ENCODE peak calls at places on chromosome 2, in four cellular contexts. G, V, X and E are unnamed samples.

GRCh38 chr2:64613276-64613675 is 40.4 kb downstream of the SERTAD2 start:
- DNase-seq in G (no peak), V (peak; percentile 14), X (no peak), E (no peak)

GRCh38 chr2:37387143-37387835 is 42.9 kb downstream of the QPCT start:
- DNase-seq in G (no peak), V (no peak), X (no peak), E (no peak)

GRCh38 chr2:239580199-239580527 is 179.3 kb upstream of the HDAC4 start:
- DNase-seq in G (no peak), V (no peak), X (no peak), E (no peak)

GRCh38 chr2:50951416-50951815 is 80.5 kb downstream of the NRXN1 start:
- DNase-seq in G (no peak), V (no peak), X (no peak), E (no peak)

GRCh38 chr2:5367321-5367720 is 324.9 kb upstream of the SOX11 start:
- DNase-seq in G (peak; percentile 75), V (no peak), X (no peak), E (no peak)

GRCh38 chr2:200380833-200381542 is 74.5 kb downstream of the SPATS2L start:
- DNase-seq in G (no peak), V (no peak), X (no peak), E (no peak)

GRCh38 chr2:217902281-217903141 is 100.3 kb downstream of the TNS1 start:
- DNase-seq in G (no peak), V (peak; percentile 95), X (peak; percentile 93), E (no peak)

GRCh38 chr2:72127401-72128058 is 20.1 kb downstream of the CYP26B1 start:
- DNase-seq in G (no peak), V (peak; percentile 69), X (peak; percentile 27), E (no peak)

GRCh38 chr2:28532399-28532798 is 36.5 kb downstream of the PLB1 start:
- DNase-seq in G (no peak), V (no peak), X (no peak), E (no peak)

GRCh38 chr2:157172866-157173578 is 84.5 kb upstream of the GALNT5 start:
- DNase-seq in G (no peak), V (no peak), X (no peak), E (no peak)

GRCh38 chr2:223049356-223049755 is 2.6 kb upstream of the KCNE4 start:
- DNase-seq in G (no peak), V (no peak), X (no peak), E (no peak)

GRCh38 chr2:21939961-21940360 is 816.2 kb downstream of the TDRD15 start:
- DNase-seq in G (no peak), V (no peak), X (no peak), E (no peak)

GRCh38 chr2:7986431-7986830 is 695.4 kb upstream of the ID2 start:
- DNase-seq in G (no peak), V (no peak), X (no peak), E (no peak)

GRCh38 chr2:85886585-85886984 is 2.2 kb downstream of the ST3GAL5 start:
- DNase-seq in G (no peak), V (no peak), X (peak; percentile 76), E (no peak)

GRCh38 chr2:79638410-79638809 is 125.6 kb downstream of the CTNNA2 start:
- DNase-seq in G (no peak), V (no peak), X (no peak), E (no peak)

GRCh38 chr2:238654479-238654878 is 193.4 kb upstream of the TWIST2 start:
- DNase-seq in G (no peak), V (peak; percentile 55), X (no peak), E (no peak)

GRCh38 chr2:108594982-108595464 is 60.8 kb downstream of the LIMS1 start:
- DNase-seq in G (no peak), V (no peak), X (no peak), E (no peak)

GRCh38 chr2:179429060-179429471 is 164.4 kb upstream of the SESTD1 start:
- DNase-seq in G (peak; percentile 15), V (no peak), X (no peak), E (no peak)

GRCh38 chr2:63056309-63057065 is 5.9 kb downstream of the OTX1 start:
- DNase-seq in G (peak; percentile 90), V (no peak), X (no peak), E (peak; percentile 54)

GRCh38 chr2:172299741-172300140 is 127.6 kb upstream of the ITGA6 start:
- DNase-seq in G (no peak), V (no peak), X (no peak), E (no peak)

GRCh38 chr2:190344275-190344827 is 962 bp downstream of the INPP1 start:
- DNase-seq in G (no peak), V (no peak), X (peak; percentile 67), E (peak; percentile 70)

GRCh38 chr2:73089270-73090030 is 17.9 kb upstream of the SFXN5 start:
- DNase-seq in G (no peak), V (peak; percentile 89), X (peak; percentile 75), E (no peak)

GRCh38 chr2:63614983-63615945 is 26.5 kb downstream of the MDH1 start:
- DNase-seq in G (peak; percentile 70), V (no peak), X (no peak), E (no peak)

DNA sequence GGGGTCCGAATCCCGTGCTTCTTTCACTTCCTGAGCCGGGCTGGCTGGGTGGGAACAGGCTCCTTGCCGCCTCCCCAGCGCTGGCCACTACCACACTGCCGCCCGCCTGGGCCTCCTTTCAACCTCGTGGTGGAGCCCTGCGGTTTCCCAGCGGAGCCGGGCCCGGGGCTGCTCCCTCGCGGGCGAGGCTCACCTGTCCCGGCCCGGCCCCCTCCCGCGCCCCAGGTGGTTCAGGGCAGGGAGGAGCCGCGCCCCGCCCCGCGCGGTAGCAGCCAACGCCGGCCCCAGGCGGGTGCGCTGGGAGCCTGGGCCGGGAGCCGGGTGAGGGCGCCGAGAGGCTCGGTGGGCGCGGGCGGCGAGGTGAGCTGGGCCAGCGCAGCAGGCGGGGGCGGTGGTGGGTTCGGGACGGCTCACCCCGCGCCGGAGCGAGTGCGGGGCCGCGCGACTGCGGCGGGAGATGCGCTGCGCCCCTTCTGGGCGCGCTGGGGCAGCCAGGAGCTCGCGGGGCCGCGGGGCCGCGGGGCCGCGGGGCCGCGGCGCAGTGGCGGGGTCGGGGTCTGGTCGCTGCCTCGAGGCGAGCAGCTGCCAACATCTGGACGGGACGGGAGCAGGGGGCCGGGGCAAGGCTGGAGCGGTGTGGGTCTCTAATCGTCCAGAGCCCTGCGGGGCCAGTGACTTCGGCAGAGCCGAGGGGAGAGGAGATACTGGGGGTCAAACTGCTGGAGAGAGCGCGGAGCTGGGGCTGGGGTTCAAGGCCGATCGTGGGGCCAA is at the start of gene LYPD6B:
- DNase-seq in G (peak; percentile 70), V (no peak), X (no peak), E (peak; percentile 41)
- TF ChIP-seq CTCF in G (no peak), V (no peak), X (no peak), E (peak; percentile 25)

GRCh38 chr2:88010136-88010535 is 6.2 kb downstream of the RNU2-63P start:
- DNase-seq in G (no peak), V (no peak), X (no peak), E (no peak)
- TF ChIP-seq CTCF in G (no peak), V (no peak), X (no peak), E (no peak)

DNA sequence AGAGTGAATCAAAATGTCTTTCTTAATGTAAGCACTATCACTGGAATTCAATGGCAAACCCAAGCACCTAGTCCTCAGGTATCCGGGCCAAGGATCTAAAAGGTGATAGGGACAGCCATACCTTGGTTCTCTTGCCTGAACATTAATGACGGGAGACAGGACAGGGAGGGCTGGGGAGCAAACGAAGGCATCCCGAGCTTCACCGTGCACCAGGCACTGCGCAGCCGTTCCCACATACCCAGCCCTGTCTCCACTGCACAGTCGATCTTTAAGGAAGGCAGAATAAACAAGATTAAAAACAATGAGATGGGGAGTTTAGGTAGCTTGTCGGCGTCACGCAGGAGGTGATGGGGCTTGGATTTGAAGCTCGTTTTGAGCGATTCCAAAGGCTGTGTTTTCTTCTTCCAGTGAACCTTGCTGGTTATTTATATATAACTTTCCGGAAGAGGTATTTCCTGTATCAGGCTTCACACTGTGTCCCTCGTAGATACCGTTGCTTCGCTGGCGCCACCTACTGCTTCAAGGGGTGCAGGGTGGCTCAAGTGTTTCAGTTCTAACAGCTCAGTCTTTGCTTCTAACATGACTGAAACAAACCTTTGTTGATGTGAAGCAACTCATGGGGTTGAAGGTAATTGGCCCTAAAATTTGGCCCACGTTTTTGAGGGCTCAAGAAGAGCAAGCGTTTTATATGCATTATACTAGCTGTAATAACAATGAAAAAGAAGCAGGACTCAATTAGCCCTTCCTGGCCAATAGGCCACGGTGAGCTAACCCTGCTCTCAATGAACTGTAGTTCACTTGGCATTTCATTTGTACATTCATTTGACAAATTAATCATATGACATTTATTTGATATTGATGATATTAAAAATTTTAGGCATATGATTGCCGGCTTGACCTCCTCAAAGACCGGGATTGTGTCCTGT is 77.4 kb downstream of the DCDC2C start:
- DNase-seq in G (peak; percentile 76), V (no peak), X (peak; percentile 47), E (peak; percentile 80)
- TF ChIP-seq CTCF in G (peak; percentile 79), V (no peak), X (peak; percentile 60), E (peak; percentile 58)

GRCh38 chr2:221034973-221035372 is 537.1 kb downstream of the EPHA4 start:
- DNase-seq in G (no peak), V (no peak), X (no peak), E (no peak)
- TF ChIP-seq CTCF in G (no peak), V (no peak), X (no peak), E (no peak)

DNA sequence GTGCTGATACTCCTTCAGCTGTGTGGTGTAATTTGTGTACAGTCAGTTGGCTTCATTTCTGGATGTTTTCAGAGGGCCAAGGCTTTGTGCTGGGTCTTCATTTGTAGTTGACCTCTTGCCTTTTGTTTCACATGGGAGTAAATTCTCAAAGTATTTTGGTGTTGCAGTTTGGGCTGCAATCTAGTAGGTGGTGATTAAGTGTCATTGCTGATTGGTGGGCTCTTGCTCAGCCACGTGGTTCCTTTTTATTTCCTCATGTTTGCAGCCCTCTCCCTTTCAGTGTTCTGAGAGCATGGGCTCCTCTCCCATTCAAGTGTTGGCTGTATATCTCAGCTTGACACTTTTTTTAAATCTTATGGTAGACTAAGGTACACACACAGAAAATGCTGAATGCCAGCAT is 96.8 kb downstream of the SNTG2 start:
- DNase-seq in G (no peak), V (no peak), X (no peak), E (no peak)
- TF ChIP-seq CTCF in G (peak; percentile 15), V (no peak), X (no peak), E (no peak)

GRCh38 chr2:185618630-185619029 is 120.0 kb upstream of the FSIP2 start:
- DNase-seq in G (peak; percentile 23), V (no peak), X (no peak), E (no peak)
- TF ChIP-seq CTCF in G (peak; percentile 7), V (no peak), X (no peak), E (no peak)